ENCODE peak calls at places on chromosomes 3 and 15, in four cellular contexts. Z, U, Q and C are unnamed samples.
A peak's percentile ranks its signal among the peaks of the same experiment; 100 is the strongest.

GRCh38 chr15:34355241-34355640 is 11.8 kb downstream of the LPCAT4 start:
- DNase-seq in Z (no peak), U (no peak), Q (no peak), C (no peak)

GRCh38 chr3:51955893-51956770 is 951 bp downstream of the GPR62 start:
- DNase-seq in Z (peak; percentile 68), U (peak; percentile 54), Q (no peak), C (no peak)

GRCh38 chr3:414063-414462 is 217.5 kb downstream of the CHL1 start:
- DNase-seq in Z (no peak), U (peak; percentile 27), Q (no peak), C (no peak)

GRCh38 chr3:81871358-81872152 is 110.1 kb upstream of the GBE1 start:
- DNase-seq in Z (no peak), U (peak; percentile 15), Q (no peak), C (no peak)

GRCh38 chr3:168088106-168088722 is 7.5 kb downstream of the GOLIM4 start:
- DNase-seq in Z (no peak), U (no peak), Q (no peak), C (no peak)

GRCh38 chr3:51123531-51123930 is 261.6 kb upstream of the MANF start:
- DNase-seq in Z (no peak), U (no peak), Q (no peak), C (no peak)

GRCh38 chr15:43776718-43777292 is at the start of gene ELL3:
- DNase-seq in Z (peak; percentile 79), U (peak; percentile 62), Q (peak; percentile 73), C (peak; percentile 78)

GRCh38 chr3:125212096-125212508 is 446 bp downstream of the SLC12A8 start:
- DNase-seq in Z (no peak), U (no peak), Q (no peak), C (no peak)

GRCh38 chr3:143361589-143361988 is 242.0 kb downstream of the CHST2 start:
- DNase-seq in Z (no peak), U (no peak), Q (no peak), C (no peak)

GRCh38 chr3:129238945-129239705 is 10.3 kb upstream of the COPG1 start:
- DNase-seq in Z (no peak), U (peak; percentile 72), Q (no peak), C (peak; percentile 31)

GRCh38 chr3:164608554-164609276 is 469.6 kb downstream of the SI start:
- DNase-seq in Z (no peak), U (no peak), Q (no peak), C (no peak)

GRCh38 chr3:166560253-166560652 is 723.0 kb upstream of the BCHE start:
- DNase-seq in Z (no peak), U (no peak), Q (no peak), C (no peak)

GRCh38 chr3:37624276-37624675 is 237.4 kb upstream of the CTDSPL start:
- DNase-seq in Z (no peak), U (no peak), Q (no peak), C (no peak)

GRCh38 chr15:73143763-73144155 is 91.5 kb downstream of the NEO1 start:
- DNase-seq in Z (no peak), U (no peak), Q (no peak), C (no peak)

GRCh38 chr15:65952425-65953053 is 83.2 kb downstream of the RAB11A start:
- DNase-seq in Z (peak; percentile 39), U (peak; percentile 61), Q (no peak), C (no peak)

GRCh38 chr3:127951276-127951675 is 36.2 kb downstream of the KBTBD12 start:
- DNase-seq in Z (peak; percentile 44), U (peak; percentile 70), Q (no peak), C (no peak)

GRCh38 chr15:40006003-40006402 is 33.0 kb downstream of the SRP14 start:
- DNase-seq in Z (no peak), U (peak; percentile 37), Q (no peak), C (no peak)

GRCh38 chr3:1439395-1439794 is 346.6 kb downstream of the CNTN6 start:
- DNase-seq in Z (no peak), U (no peak), Q (no peak), C (no peak)

GRCh38 chr3:161415506-161416231 is 44.4 kb upstream of the SPTSSB start:
- DNase-seq in Z (peak; percentile 32), U (peak; percentile 87), Q (no peak), C (no peak)

GRCh38 chr3:100120022-100120421 is 5.7 kb upstream of the FILIP1L start:
- DNase-seq in Z (no peak), U (no peak), Q (no peak), C (no peak)

GRCh38 chr3:33131328-33132018 is 17.7 kb downstream of the CRTAP start:
- DNase-seq in Z (no peak), U (peak; percentile 72), Q (no peak), C (no peak)

GRCh38 chr15:85097706-85098105 is 116.0 kb downstream of the PDE8A start:
- DNase-seq in Z (no peak), U (no peak), Q (no peak), C (no peak)

GRCh38 chr15:99336794-99337193 is 85.5 kb downstream of the LRRC28 start:
- DNase-seq in Z (no peak), U (no peak), Q (no peak), C (no peak)

GRCh38 chr3:1552831-1553230 is 460.0 kb downstream of the CNTN6 start:
- DNase-seq in Z (no peak), U (no peak), Q (no peak), C (no peak)

GRCh38 chr3:131973731-131974130 is 61.1 kb downstream of the CPNE4 start:
- DNase-seq in Z (no peak), U (no peak), Q (no peak), C (no peak)

GRCh38 chr3:29525254-29525881 is 244.5 kb downstream of the RBMS3 start:
- DNase-seq in Z (peak; percentile 51), U (peak; percentile 90), Q (no peak), C (peak; percentile 90)

GRCh38 chr3:194404365-194405140 is 5.5 kb upstream of the GP5 start:
- DNase-seq in Z (no peak), U (peak; percentile 67), Q (no peak), C (no peak)

GRCh38 chr15:90000175-90000923 is 775 bp upstream of the ZNF710 start:
- DNase-seq in Z (no peak), U (peak; percentile 44), Q (no peak), C (peak; percentile 29)

GRCh38 chr3:29072626-29073025 is 208.2 kb upstream of the RBMS3 start:
- DNase-seq in Z (no peak), U (no peak), Q (no peak), C (no peak)

GRCh38 chr3:94776401-94776915 is 713.6 kb downstream of the NSUN3 start:
- DNase-seq in Z (no peak), U (no peak), Q (no peak), C (no peak)

GRCh38 chr3:42653560-42654330 is at the start of gene ZBTB47:
- DNase-seq in Z (peak; percentile 75), U (peak; percentile 49), Q (no peak), C (peak; percentile 80)

GRCh38 chr15:51801391-51801835 is 28.0 kb upstream of the TMOD3 start:
- DNase-seq in Z (peak; percentile 40), U (peak; percentile 16), Q (no peak), C (no peak)

GRCh38 chr15:45201557-45202246 is 13.9 kb upstream of the SHF start:
- DNase-seq in Z (no peak), U (no peak), Q (no peak), C (no peak)
- H3K27ac ChIP-seq in Z (peak overlapping the region; percentile 98), U (no peak overlapping the region), Q (peak overlapping the region; percentile 94), C (peak overlapping the region; percentile 99)

GRCh38 chr3:170562080-170562479 is 23.8 kb downstream of the SLC7A14 start:
- DNase-seq in Z (no peak), U (no peak), Q (no peak), C (no peak)
- H3K27ac ChIP-seq in Z (no peak overlapping the region), U (no peak overlapping the region), Q (no peak overlapping the region), C (no peak overlapping the region)

GRCh38 chr3:114310701-114311100 is 16.9 kb downstream of the TIGIT start:
- DNase-seq in Z (no peak), U (no peak), Q (no peak), C (no peak)

GRCh38 chr3:114307222-114307840 is 13.5 kb downstream of the TIGIT start:
- DNase-seq in Z (no peak), U (no peak), Q (no peak), C (no peak)

GRCh38 chr3:114307841-114308228 is 14.0 kb downstream of the TIGIT start:
- DNase-seq in Z (no peak), U (no peak), Q (no peak), C (no peak)

GRCh38 chr3:114308830-114309229 is 15.0 kb downstream of the TIGIT start:
- DNase-seq in Z (no peak), U (no peak), Q (peak; percentile 54), C (no peak)

DNA sequence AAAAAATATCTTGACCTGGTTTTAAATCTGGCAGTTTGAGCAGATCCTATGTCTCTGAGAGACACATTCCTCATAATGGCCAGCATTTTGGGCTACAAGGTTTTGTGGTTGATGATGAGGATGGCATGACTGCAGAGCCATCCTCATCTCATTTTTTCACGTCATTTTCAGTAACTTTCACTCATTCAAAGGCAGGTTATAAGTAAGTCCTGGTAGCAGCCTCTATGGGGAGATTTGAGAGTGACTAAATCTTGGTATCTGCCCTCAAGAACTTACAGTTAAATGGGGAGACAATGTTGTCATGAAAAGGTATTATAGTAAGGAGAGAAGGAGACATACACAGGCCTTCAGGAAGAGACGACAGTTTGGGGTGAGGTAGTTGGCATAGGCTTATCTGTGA is 14.5 kb downstream of the TIGIT start:
- DNase-seq in Z (no peak), U (no peak), Q (no peak), C (no peak)
- H3K27ac ChIP-seq in Z (no peak overlapping the region), U (no peak overlapping the region), Q (peak overlapping the region; percentile 64), C (no peak overlapping the region)

DNA sequence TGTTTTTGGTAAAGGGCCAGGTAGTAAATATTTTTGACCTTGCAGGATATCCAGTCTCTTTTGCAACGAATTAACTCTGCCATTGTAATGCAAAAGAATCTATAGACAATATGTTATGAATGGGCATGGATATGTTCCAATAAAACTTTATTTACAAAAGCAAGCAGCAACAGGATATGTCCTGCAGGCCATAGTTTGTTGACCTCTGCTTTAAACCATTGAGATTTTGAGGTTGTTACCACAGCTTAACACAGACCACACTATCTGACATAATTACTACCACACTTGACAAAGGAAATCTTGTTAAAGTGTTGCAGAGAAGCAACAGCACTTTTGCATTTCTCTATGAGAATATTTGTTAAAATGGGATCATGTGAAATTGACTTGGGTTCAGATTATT is 349.3 kb downstream of the ERC2 start:
- DNase-seq in Z (no peak), U (no peak), Q (no peak), C (no peak)
- H3K27ac ChIP-seq in Z (no peak overlapping the region), U (no peak overlapping the region), Q (no peak overlapping the region), C (no peak overlapping the region)

DNA sequence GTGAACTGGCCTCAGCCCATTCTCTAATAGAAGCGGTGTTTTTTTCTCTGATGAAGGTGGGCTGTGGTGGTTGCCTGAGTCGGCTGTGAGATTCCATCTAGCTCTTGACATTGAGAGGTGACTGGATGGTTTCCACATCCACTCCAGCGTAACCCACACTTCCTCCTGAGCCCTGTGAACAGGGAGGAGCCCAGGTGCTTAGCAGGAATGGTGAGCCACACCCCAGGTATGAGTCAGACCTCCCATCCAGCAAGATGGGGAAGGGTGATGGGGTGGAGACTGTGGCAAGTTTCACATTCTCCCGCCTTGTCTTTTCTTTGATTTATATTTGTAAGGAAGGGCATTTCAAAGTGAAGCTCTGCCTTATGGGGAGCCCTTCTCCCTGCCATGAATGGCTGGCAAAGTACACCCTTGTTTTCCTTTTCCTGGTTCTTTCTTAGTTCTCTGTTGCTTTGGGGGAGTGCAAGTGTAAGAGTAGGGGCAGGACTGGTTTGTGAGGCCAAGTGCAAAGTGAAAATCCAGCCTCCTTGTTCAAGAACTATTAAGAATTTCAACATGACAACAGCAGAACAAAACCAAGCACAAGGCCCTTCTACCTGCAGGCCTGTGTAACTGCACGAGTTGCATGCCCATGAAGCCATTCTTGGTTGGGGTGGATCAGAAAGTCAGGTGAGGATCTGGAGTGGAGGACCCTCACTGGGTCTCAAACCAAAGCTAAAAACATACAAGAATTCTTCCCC is 4.6 kb upstream of the TPRG1 start:
- DNase-seq in Z (no peak), U (no peak), Q (no peak), C (no peak)
- H3K27ac ChIP-seq in Z (no peak overlapping the region), U (no peak overlapping the region), Q (no peak overlapping the region), C (no peak overlapping the region)